ENCODE peak calls at places on chromosomes 16 and 17, in seven cellular contexts. E is dermis microvascular lymphatic vessel endothelial cell, P is RPMI7951, M is nephron progenitor cell, N is heart right ventricle, C is NCI-H226, Q is fibroblast of the conjunctiva. B is an unnamed sample.

GRCh38 chr16:10949424-10949970 is 5.1 kb downstream of the CLEC16A start:
- DNase-seq in E (no peak), P (peak; percentile 22), M (peak; percentile 21), N (no peak), C (peak; percentile 51), Q (no peak), B (peak; percentile 67)

GRCh38 chr17:75036643-75037268 is 10.0 kb downstream of the ATP5PD start:
- DNase-seq in E (no peak), P (peak; percentile 94), M (peak; percentile 14), N (peak; percentile 86), C (peak; percentile 9), Q (peak; percentile 84), B (no peak)

GRCh38 chr16:30967795-30968194 is 10.2 kb downstream of the SETD1A start:
- DNase-seq in E (no peak), P (no peak), M (no peak), N (no peak), C (no peak), Q (no peak), B (no peak)

GRCh38 chr17:58283674-58284612 is 3.2 kb upstream of the MPO start:
- DNase-seq in E (no peak), P (no peak), M (no peak), N (no peak), C (no peak), Q (no peak), B (no peak)

GRCh38 chr16:2523801-2524231 is 3.6 kb downstream of the AMDHD2 start:
- DNase-seq in E (no peak), P (no peak), M (no peak), N (no peak), C (no peak), Q (no peak), B (no peak)

GRCh38 chr17:39123627-39124026 is 27.8 kb downstream of the PLXDC1 start:
- DNase-seq in E (no peak), P (peak; percentile 34), M (no peak), N (peak; percentile 30), C (no peak), Q (no peak), B (peak; percentile 20)

GRCh38 chr16:50372611-50373344 is 4.0 kb upstream of the BRD7 start:
- DNase-seq in E (no peak), P (peak; percentile 50), M (no peak), N (peak; percentile 64), C (no peak), Q (no peak), B (peak; percentile 72)

GRCh38 chr16:15960124-15960971 is 10.9 kb downstream of the ABCC1 start:
- DNase-seq in E (peak; percentile 23), P (no peak), M (no peak), N (no peak), C (no peak), Q (no peak), B (no peak)

GRCh38 chr16:85662036-85662812 is 26.5 kb downstream of the GINS2 start:
- DNase-seq in E (no peak), P (no peak), M (peak; percentile 67), N (no peak), C (no peak), Q (no peak), B (no peak)

GRCh38 chr17:79168486-79169055 is 93.9 kb downstream of the ENGASE start:
- DNase-seq in E (no peak), P (peak; percentile 11), M (no peak), N (no peak), C (no peak), Q (no peak), B (no peak)

GRCh38 chr17:6472517-6472916 is 28.3 kb downstream of the PIMREG start:
- DNase-seq in E (no peak), P (no peak), M (no peak), N (no peak), C (no peak), Q (no peak), B (no peak)

GRCh38 chr17:77233635-77234334 is 93.0 kb downstream of the SEC14L1 start:
- DNase-seq in E (peak; percentile 79), P (peak; percentile 50), M (no peak), N (no peak), C (no peak), Q (peak; percentile 9), B (peak; percentile 92)

GRCh38 chr17:56292010-56292409 is 138.7 kb downstream of the ANKFN1 start:
- DNase-seq in E (no peak), P (peak; percentile 78), M (no peak), N (no peak), C (peak; percentile 36), Q (peak; percentile 70), B (peak; percentile 94)

GRCh38 chr16:89122322-89122831 is 28.7 kb downstream of the ACSF3 start:
- DNase-seq in E (no peak), P (no peak), M (no peak), N (peak; percentile 2), C (no peak), Q (no peak), B (no peak)

GRCh38 chr16:66486773-66487579 is 59.9 kb downstream of the BEAN1 start:
- DNase-seq in E (peak; percentile 69), P (peak; percentile 86), M (no peak), N (no peak), C (peak; percentile 73), Q (peak; percentile 90), B (peak; percentile 48)

GRCh38 chr17:57609125-57609877 is 135.8 kb downstream of the CCDC182 start:
- DNase-seq in E (no peak), P (no peak), M (no peak), N (no peak), C (no peak), Q (no peak), B (no peak)

GRCh38 chr17:80286638-80286960 is 25.9 kb downstream of the RNF213 start:
- DNase-seq in E (no peak), P (no peak), M (no peak), N (no peak), C (no peak), Q (no peak), B (no peak)

GRCh38 chr17:81302861-81303326 is 7.8 kb upstream of the SLC38A10 start:
- DNase-seq in E (no peak), P (no peak), M (peak; percentile 54), N (no peak), C (no peak), Q (no peak), B (no peak)

GRCh38 chr17:55444471-55445441 is 23.1 kb upstream of the MMD start:
- DNase-seq in E (no peak), P (peak; percentile 47), M (no peak), N (no peak), C (no peak), Q (no peak), B (peak; percentile 44)

GRCh38 chr17:76337413-76337777 is 16.3 kb downstream of the PRPSAP1 start:
- DNase-seq in E (no peak), P (peak; percentile 62), M (no peak), N (no peak), C (no peak), Q (no peak), B (peak; percentile 21)

GRCh38 chr16:24524855-24525652 is 14.3 kb upstream of the RBBP6 start:
- DNase-seq in E (no peak), P (no peak), M (no peak), N (no peak), C (no peak), Q (no peak), B (no peak)

GRCh38 chr16:17070882-17071592 is 399.7 kb downstream of the XYLT1 start:
- DNase-seq in E (no peak), P (peak; percentile 17), M (peak; percentile 48), N (no peak), C (no peak), Q (no peak), B (no peak)

B was measured in HT1080.